ENCODE peak calls at places on chromosomes 16 and 17, in eight cellular contexts. O is GM23338; Q is pancreas; D is mesenchymal stem cell; B is CD8-positive, alpha-beta memory T cell; X is spleen; S is esophagus squamous epithelium; J is gastrocnemius medialis. P is an unnamed sample. For H3K4me1 and H3K27me3, the result is how much of the 10 kb centered on the place peaks cover.

GRCh38 chr17:65730711-65731169 is 169.3 kb upstream of the AXIN2 start:
- DNase-seq in O (no peak), Q (no peak), D (no peak), B (no peak), X (no peak), S (no peak), J (peak), P (no peak)

GRCh38 chr17:29176500-29177351 is 3.5 kb downstream of the MYO18A start:
- DNase-seq in O (peak), Q (peak), D (peak), B (peak), X (peak), S (no peak), J (peak), P (no peak)

GRCh38 chr17:2853111-2853721 is 57.0 kb downstream of the RAP1GAP2 start:
- DNase-seq in O (peak), Q (peak), D (peak), B (peak), X (peak), S (no peak), J (no peak), P (peak)

GRCh38 chr16:30041841-30042240 is 10.8 kb upstream of the TLCD3B start:
- DNase-seq in O (peak), Q (no peak), D (peak), B (no peak), X (no peak), S (no peak), J (no peak), P (no peak)

GRCh38 chr17:50267074-50267841 is 7.0 kb upstream of the TMEM92 start:
- DNase-seq in O (no peak), Q (no peak), D (no peak), B (no peak), X (peak), S (no peak), J (no peak), P (no peak)

GRCh38 chr17:40854175-40854814 is 12.7 kb downstream of the KRT12 start:
- DNase-seq in O (no peak), Q (no peak), D (peak), B (no peak), X (no peak), S (no peak), J (no peak), P (no peak)

GRCh38 chr17:81902023-81902652 is at the start of gene NPB:
- DNase-seq in O (peak), Q (no peak), D (peak), B (no peak), X (no peak), S (no peak), J (no peak), P (no peak)

GRCh38 chr17:48374650-48375230 is 55.3 kb downstream of the SKAP1 start:
- DNase-seq in O (peak), Q (peak), D (peak), B (no peak), X (no peak), S (no peak), J (no peak), P (peak)

GRCh38 chr17:72660274-72661092 is 432.0 kb downstream of the SLC39A11 start:
- DNase-seq in O (no peak), Q (no peak), D (no peak), B (no peak), X (no peak), S (no peak), J (no peak), P (no peak)

GRCh38 chr17:75856062-75856681 is 1.0 kb upstream of the WBP2 start:
- DNase-seq in O (no peak), Q (no peak), D (peak), B (no peak), X (no peak), S (no peak), J (no peak), P (peak)

GRCh38 chr16:56919099-56919800 is 12.7 kb upstream of the HERPUD1 start:
- DNase-seq in O (no peak), Q (peak), D (no peak), B (no peak), X (no peak), S (no peak), J (no peak), P (no peak)

GRCh38 chr16:13935408-13935807 is 15.5 kb downstream of the ERCC4 start:
- DNase-seq in O (peak), Q (no peak), D (no peak), B (no peak), X (no peak), S (no peak), J (no peak), P (no peak)

GRCh38 chr17:69478916-69479315 is 64.4 kb downstream of the MAP2K6 start:
- DNase-seq in O (no peak), Q (no peak), D (no peak), B (no peak), X (no peak), S (no peak), J (no peak), P (no peak)

GRCh38 chr17:44830359-44831269 is 527 bp upstream of the GJC1 start:
- DNase-seq in O (peak), Q (no peak), D (peak), B (peak), X (peak), S (no peak), J (no peak), P (peak)

GRCh38 chr17:21297026-21297520 is 12.6 kb downstream of the MAP2K3 start:
- DNase-seq in O (no peak), Q (no peak), D (no peak), B (no peak), X (no peak), S (no peak), J (no peak), P (no peak)

GRCh38 chr16:12587170-12587569 is 216.5 kb downstream of the CPPED1 start:
- DNase-seq in O (no peak), Q (no peak), D (no peak), B (no peak), X (no peak), S (no peak), J (no peak), P (no peak)

GRCh38 chr17:28663723-28664122 is 1.7 kb downstream of the SUPT6H start:
- DNase-seq in O (no peak), Q (no peak), D (no peak), B (no peak), X (no peak), S (no peak), J (no peak), P (no peak)

GRCh38 chr17:63405741-63406261 is 40.3 kb downstream of the CYB561 start:
- DNase-seq in O (peak), Q (no peak), D (peak), B (no peak), X (no peak), S (no peak), J (no peak), P (no peak)

GRCh38 chr17:65855245-65855644 is 293.8 kb upstream of the AXIN2 start:
- DNase-seq in O (peak), Q (no peak), D (no peak), B (no peak), X (no peak), S (no peak), J (no peak), P (no peak)

GRCh38 chr17:588519-588918 is 126.1 kb downstream of the VPS53 start:
- DNase-seq in O (no peak), Q (no peak), D (no peak), B (no peak), X (no peak), S (no peak), J (no peak), P (no peak)

GRCh38 chr17:13462161-13462560 is 139.6 kb downstream of the HS3ST3A1 start:
- DNase-seq in O (no peak), Q (no peak), D (no peak), B (no peak), X (no peak), S (no peak), J (no peak), P (no peak)

GRCh38 chr16:84294196-84295142 is at the start of gene WFDC1:
- DNase-seq in O (peak), Q (no peak), D (peak), B (no peak), X (peak), S (no peak), J (no peak), P (peak)

GRCh38 chr16:86572041-86572521 is 5.5 kb downstream of the FOXC2 start:
- DNase-seq in O (no peak), Q (no peak), D (no peak), B (no peak), X (no peak), S (no peak), J (no peak), P (no peak)

GRCh38 chr16:67966549-67967182 is 1.8 kb downstream of the SLC12A4 start:
- DNase-seq in O (peak), Q (no peak), D (peak), B (no peak), X (peak), S (no peak), J (no peak), P (no peak)

GRCh38 chr16:27462846-27463682 is 61.1 kb downstream of the IL21R start:
- DNase-seq in O (no peak), Q (no peak), D (no peak), B (no peak), X (peak), S (no peak), J (no peak), P (no peak)
- H3K4me1 ChIP-seq in O (under half), Q (under half), D (under half), B (half or more), X (under half), S (under half), J (under half), P (under half)

GRCh38 chr17:5698959-5699358 is 114.7 kb upstream of the NLRP1 start:
- DNase-seq in O (no peak), Q (no peak), D (no peak), B (no peak), X (no peak), S (no peak), J (no peak), P (no peak)
- H3K27me3 ChIP-seq in O (under half), Q (under half), D (half or more), B (under half), X (half or more), S (under half), J (under half), P (under half)

DNA sequence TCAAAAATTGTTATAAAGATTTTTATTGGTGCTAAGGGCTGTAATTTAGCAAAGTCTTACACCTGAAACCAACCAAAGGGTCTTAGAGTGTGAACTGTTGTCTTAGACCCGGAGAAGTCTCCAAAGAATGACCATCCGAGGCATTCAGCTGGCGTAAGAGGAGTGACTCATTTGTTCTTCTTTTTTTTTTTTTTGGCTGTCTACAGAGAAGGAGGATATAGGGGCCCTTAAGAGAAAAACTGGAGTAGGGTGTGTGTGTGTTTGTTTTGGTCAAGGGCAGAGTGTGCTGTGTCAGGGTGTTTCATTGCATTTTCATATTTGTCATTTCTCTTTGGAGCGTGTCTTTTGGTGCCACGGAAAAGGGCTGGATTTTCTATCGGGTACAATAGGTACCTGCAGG is 508.0 kb downstream of the WWOX start:
- DNase-seq in O (no peak), Q (no peak), D (peak), B (no peak), X (no peak), S (no peak), J (no peak), P (no peak)
- H3K4me3 ChIP-seq in O (no peak), Q (no peak), D (peak), B (no peak), X (no peak), S (no peak), J (no peak), P (no peak)

GRCh38 chr17:17827826-17828621 is 8.8 kb downstream of the SREBF1 start:
- DNase-seq in O (no peak), Q (no peak), D (no peak), B (no peak), X (no peak), S (no peak), J (no peak), P (no peak)

GRCh38 chr17:17831208-17832039 is 5.4 kb downstream of the SREBF1 start:
- DNase-seq in O (no peak), Q (no peak), D (no peak), B (no peak), X (no peak), S (no peak), J (no peak), P (no peak)

GRCh38 chr17:17830740-17831207 is 6.0 kb downstream of the SREBF1 start:
- DNase-seq in O (no peak), Q (no peak), D (no peak), B (no peak), X (no peak), S (no peak), J (no peak), P (no peak)

GRCh38 chr17:17832040-17832363 is 4.8 kb downstream of the SREBF1 start:
- DNase-seq in O (no peak), Q (no peak), D (no peak), B (no peak), X (no peak), S (no peak), J (no peak), P (no peak)

GRCh38 chr17:17830269-17830567 is 6.6 kb downstream of the SREBF1 start:
- DNase-seq in O (no peak), Q (no peak), D (no peak), B (no peak), X (no peak), S (no peak), J (no peak), P (no peak)
- H3K4me1 ChIP-seq in O (under half), Q (under half), D (under half), B (under half), X (half or more), S (under half), J (half or more), P (under half)

GRCh38 chr16:66432429-66432828 is 5.3 kb downstream of the BEAN1 start:
- DNase-seq in O (no peak), Q (no peak), D (no peak), B (no peak), X (no peak), S (no peak), J (no peak), P (no peak)
- H3K27me3 ChIP-seq in O (under half), Q (under half), D (under half), B (under half), X (half or more), S (under half), J (under half), P (under half)